ENCODE peak calls at places on chromosomes 4 and X, in nine cellular contexts. One of them, this sample, is unnamed.

GRCh38 chr4:134862116-134862515 is 660.5 kb upstream of the PABPC4L start:
- DNase-seq in T-helper 17 cell: no peak
- DNase-seq in ELR: peak
- DNase-seq in IMR-90: peak
- DNase-seq in ACHN: no peak
- DNase-seq in glutamatergic neuron: no peak
- DNase-seq in AG04450: no peak
- DNase-seq in stimulated activated CD8-positive, alpha-beta memory T cell treated with anti-CD3 and anti-CD28 coated beads, Interleukin-2, amount 100 ng/mL, for 48 hours: no peak
- DNase-seq in naive B cell: no peak
- DNase-seq in this sample: no peak

GRCh38 chrX:152904151-152905080 is 6.5 kb downstream of the ZNF185 start:
- DNase-seq in T-helper 17 cell: no peak
- DNase-seq in ELR: peak
- DNase-seq in IMR-90: peak
- DNase-seq in ACHN: peak
- DNase-seq in glutamatergic neuron: peak
- DNase-seq in AG04450: no peak
- DNase-seq in stimulated activated CD8-positive, alpha-beta memory T cell treated with anti-CD3 and anti-CD28 coated beads, Interleukin-2, amount 100 ng/mL, for 48 hours: peak
- DNase-seq in naive B cell: peak
- DNase-seq in this sample: peak

GRCh38 chr4:48290146-48290772 is 20.6 kb upstream of the TEC start:
- DNase-seq in T-helper 17 cell: no peak
- DNase-seq in ELR: peak
- DNase-seq in IMR-90: no peak
- DNase-seq in ACHN: peak
- DNase-seq in glutamatergic neuron: no peak
- DNase-seq in AG04450: no peak
- DNase-seq in stimulated activated CD8-positive, alpha-beta memory T cell treated with anti-CD3 and anti-CD28 coated beads, Interleukin-2, amount 100 ng/mL, for 48 hours: no peak
- DNase-seq in naive B cell: no peak
- DNase-seq in this sample: peak

GRCh38 chrX:136768469-136769084 is 12.2 kb downstream of the ARHGEF6 start:
- DNase-seq in T-helper 17 cell: peak
- DNase-seq in ELR: peak
- DNase-seq in IMR-90: peak
- DNase-seq in ACHN: peak
- DNase-seq in glutamatergic neuron: peak
- DNase-seq in AG04450: peak
- DNase-seq in stimulated activated CD8-positive, alpha-beta memory T cell treated with anti-CD3 and anti-CD28 coated beads, Interleukin-2, amount 100 ng/mL, for 48 hours: peak
- DNase-seq in naive B cell: no peak
- DNase-seq in this sample: no peak

GRCh38 chr4:74855879-74856278 is 61.6 kb upstream of the BTC start:
- DNase-seq in T-helper 17 cell: no peak
- DNase-seq in ELR: no peak
- DNase-seq in IMR-90: no peak
- DNase-seq in ACHN: no peak
- DNase-seq in glutamatergic neuron: no peak
- DNase-seq in AG04450: no peak
- DNase-seq in stimulated activated CD8-positive, alpha-beta memory T cell treated with anti-CD3 and anti-CD28 coated beads, Interleukin-2, amount 100 ng/mL, for 48 hours: no peak
- DNase-seq in naive B cell: no peak
- DNase-seq in this sample: no peak

GRCh38 chrX:6738518-6739470 is 203.9 kb upstream of the VCX3A start:
- DNase-seq in T-helper 17 cell: no peak
- DNase-seq in ELR: no peak
- DNase-seq in IMR-90: no peak
- DNase-seq in ACHN: no peak
- DNase-seq in glutamatergic neuron: no peak
- DNase-seq in AG04450: no peak
- DNase-seq in stimulated activated CD8-positive, alpha-beta memory T cell treated with anti-CD3 and anti-CD28 coated beads, Interleukin-2, amount 100 ng/mL, for 48 hours: no peak
- DNase-seq in naive B cell: peak
- DNase-seq in this sample: no peak

GRCh38 chr4:87853108-87853507 is 20.3 kb downstream of the MEPE start:
- DNase-seq in T-helper 17 cell: no peak
- DNase-seq in ELR: peak
- DNase-seq in IMR-90: peak
- DNase-seq in ACHN: peak
- DNase-seq in glutamatergic neuron: no peak
- DNase-seq in AG04450: no peak
- DNase-seq in stimulated activated CD8-positive, alpha-beta memory T cell treated with anti-CD3 and anti-CD28 coated beads, Interleukin-2, amount 100 ng/mL, for 48 hours: no peak
- DNase-seq in naive B cell: no peak
- DNase-seq in this sample: peak

GRCh38 chr4:55396305-55397023 is 707 bp downstream of the TMEM165 start:
- DNase-seq in T-helper 17 cell: peak
- DNase-seq in ELR: peak
- DNase-seq in IMR-90: peak
- DNase-seq in ACHN: peak
- DNase-seq in glutamatergic neuron: peak
- DNase-seq in AG04450: no peak
- DNase-seq in stimulated activated CD8-positive, alpha-beta memory T cell treated with anti-CD3 and anti-CD28 coated beads, Interleukin-2, amount 100 ng/mL, for 48 hours: peak
- DNase-seq in naive B cell: no peak
- DNase-seq in this sample: peak

GRCh38 chr4:78379991-78380739 is 171.4 kb upstream of the ANXA3 start:
- DNase-seq in T-helper 17 cell: no peak
- DNase-seq in ELR: peak
- DNase-seq in IMR-90: peak
- DNase-seq in ACHN: peak
- DNase-seq in glutamatergic neuron: no peak
- DNase-seq in AG04450: no peak
- DNase-seq in stimulated activated CD8-positive, alpha-beta memory T cell treated with anti-CD3 and anti-CD28 coated beads, Interleukin-2, amount 100 ng/mL, for 48 hours: no peak
- DNase-seq in naive B cell: no peak
- DNase-seq in this sample: peak

GRCh38 chr4:86957214-86957613 is 22.4 kb downstream of the AFF1 start:
- DNase-seq in T-helper 17 cell: no peak
- DNase-seq in ELR: peak
- DNase-seq in IMR-90: peak
- DNase-seq in ACHN: no peak
- DNase-seq in glutamatergic neuron: no peak
- DNase-seq in AG04450: no peak
- DNase-seq in stimulated activated CD8-positive, alpha-beta memory T cell treated with anti-CD3 and anti-CD28 coated beads, Interleukin-2, amount 100 ng/mL, for 48 hours: no peak
- DNase-seq in naive B cell: no peak
- DNase-seq in this sample: no peak

GRCh38 chr4:24094726-24095125 is 204.9 kb upstream of the PPARGC1A start:
- DNase-seq in T-helper 17 cell: no peak
- DNase-seq in ELR: no peak
- DNase-seq in IMR-90: peak
- DNase-seq in ACHN: no peak
- DNase-seq in glutamatergic neuron: no peak
- DNase-seq in AG04450: no peak
- DNase-seq in stimulated activated CD8-positive, alpha-beta memory T cell treated with anti-CD3 and anti-CD28 coated beads, Interleukin-2, amount 100 ng/mL, for 48 hours: no peak
- DNase-seq in naive B cell: no peak
- DNase-seq in this sample: no peak

GRCh38 chr4:156101571-156101970 is 147.9 kb upstream of the CTSO start:
- DNase-seq in T-helper 17 cell: no peak
- DNase-seq in ELR: no peak
- DNase-seq in IMR-90: peak
- DNase-seq in ACHN: no peak
- DNase-seq in glutamatergic neuron: no peak
- DNase-seq in AG04450: no peak
- DNase-seq in stimulated activated CD8-positive, alpha-beta memory T cell treated with anti-CD3 and anti-CD28 coated beads, Interleukin-2, amount 100 ng/mL, for 48 hours: no peak
- DNase-seq in naive B cell: no peak
- DNase-seq in this sample: no peak

GRCh38 chr4:67765928-67766327 is 11.7 kb upstream of the GNRHR start:
- DNase-seq in T-helper 17 cell: no peak
- DNase-seq in ELR: peak
- DNase-seq in IMR-90: peak
- DNase-seq in ACHN: no peak
- DNase-seq in glutamatergic neuron: no peak
- DNase-seq in AG04450: no peak
- DNase-seq in stimulated activated CD8-positive, alpha-beta memory T cell treated with anti-CD3 and anti-CD28 coated beads, Interleukin-2, amount 100 ng/mL, for 48 hours: no peak
- DNase-seq in naive B cell: no peak
- DNase-seq in this sample: no peak